ENCODE peak calls at places on chromosomes 6 and 20, in six cellular contexts. One of them, this sample, is unnamed.
A peak's percentile ranks its signal among the peaks of the same experiment; 100 is the strongest.

GRCh38 chr6:56652994-56653393 is 10.3 kb upstream of the DST start:
- DNase-seq in AG08396: peak; percentile 15
- DNase-seq in NCI-H1092 treated with DMSO at 0.1 percent for 48 hours: no peak
- DNase-seq in HCEC 1CT: peak; percentile 77
- DNase-seq in NCI-H748 treated with DMSO at 0.1 percent for 48 hours: no peak
- DNase-seq in endothelial cell of umbilical vein: peak; percentile 86
- DNase-seq in this sample: peak; percentile 76

GRCh38 chr20:54063998-54064676 is 6.3 kb downstream of the BCAS1 start:
- DNase-seq in NCI-H1092 treated with DMSO at 0.1 percent for 48 hours: no peak
- DNase-seq in endothelial cell of umbilical vein: no peak
- DNase-seq in HCEC 1CT: no peak
- DNase-seq in NCI-H748 treated with DMSO at 0.1 percent for 48 hours: no peak
- DNase-seq in AG08396: no peak
- DNase-seq in this sample: no peak

GRCh38 chr6:13272131-13273046 is 55.9 kb downstream of the TBC1D7 start:
- DNase-seq in endothelial cell of umbilical vein: no peak
- DNase-seq in HCEC 1CT: no peak
- DNase-seq in AG08396: no peak
- DNase-seq in NCI-H748 treated with DMSO at 0.1 percent for 48 hours: no peak
- DNase-seq in NCI-H1092 treated with DMSO at 0.1 percent for 48 hours: no peak
- DNase-seq in this sample: no peak

GRCh38 chr6:45625191-45625664 is 247.5 kb upstream of the SUPT3H start:
- DNase-seq in NCI-H1092 treated with DMSO at 0.1 percent for 48 hours: no peak
- DNase-seq in endothelial cell of umbilical vein: no peak
- DNase-seq in HCEC 1CT: peak; percentile 92
- DNase-seq in AG08396: no peak
- DNase-seq in NCI-H748 treated with DMSO at 0.1 percent for 48 hours: no peak
- DNase-seq in this sample: no peak

GRCh38 chr6:2355155-2355554 is 109.8 kb upstream of the GMDS start:
- DNase-seq in NCI-H748 treated with DMSO at 0.1 percent for 48 hours: no peak
- DNase-seq in endothelial cell of umbilical vein: no peak
- DNase-seq in AG08396: no peak
- DNase-seq in HCEC 1CT: no peak
- DNase-seq in NCI-H1092 treated with DMSO at 0.1 percent for 48 hours: no peak
- DNase-seq in this sample: no peak

GRCh38 chr6:49513153-49513989 is 13.6 kb downstream of the GLYATL3 start:
- DNase-seq in HCEC 1CT: peak; percentile 48
- DNase-seq in NCI-H748 treated with DMSO at 0.1 percent for 48 hours: no peak
- DNase-seq in endothelial cell of umbilical vein: no peak
- DNase-seq in AG08396: no peak
- DNase-seq in NCI-H1092 treated with DMSO at 0.1 percent for 48 hours: no peak
- DNase-seq in this sample: no peak

GRCh38 chr6:3473773-3474172 is 16.9 kb upstream of the SLC22A23 start:
- DNase-seq in NCI-H1092 treated with DMSO at 0.1 percent for 48 hours: no peak
- DNase-seq in HCEC 1CT: no peak
- DNase-seq in endothelial cell of umbilical vein: no peak
- DNase-seq in AG08396: no peak
- DNase-seq in NCI-H748 treated with DMSO at 0.1 percent for 48 hours: no peak
- DNase-seq in this sample: no peak

GRCh38 chr6:137867685-137868509 is 838 bp downstream of the TNFAIP3 start:
- DNase-seq in AG08396: no peak
- DNase-seq in HCEC 1CT: no peak
- DNase-seq in NCI-H1092 treated with DMSO at 0.1 percent for 48 hours: no peak
- DNase-seq in NCI-H748 treated with DMSO at 0.1 percent for 48 hours: no peak
- DNase-seq in endothelial cell of umbilical vein: peak; percentile 42
- DNase-seq in this sample: peak; percentile 42

GRCh38 chr20:16699287-16699686 is 30.5 kb upstream of the SNRPB2 start:
- DNase-seq in NCI-H748 treated with DMSO at 0.1 percent for 48 hours: no peak
- DNase-seq in HCEC 1CT: no peak
- DNase-seq in NCI-H1092 treated with DMSO at 0.1 percent for 48 hours: peak; percentile 6
- DNase-seq in AG08396: no peak
- DNase-seq in endothelial cell of umbilical vein: no peak
- DNase-seq in this sample: no peak

GRCh38 chr6:105713474-105714118 is 310.7 kb upstream of the PREP start:
- DNase-seq in AG08396: no peak
- DNase-seq in NCI-H1092 treated with DMSO at 0.1 percent for 48 hours: no peak
- DNase-seq in HCEC 1CT: peak; percentile 13
- DNase-seq in endothelial cell of umbilical vein: no peak
- DNase-seq in NCI-H748 treated with DMSO at 0.1 percent for 48 hours: peak; percentile 5
- DNase-seq in this sample: no peak

GRCh38 chr6:149563203-149563927 is 2.8 kb upstream of the GINM1 start:
- DNase-seq in AG08396: peak; percentile 63
- DNase-seq in endothelial cell of umbilical vein: peak; percentile 84
- DNase-seq in HCEC 1CT: peak; percentile 82
- DNase-seq in NCI-H748 treated with DMSO at 0.1 percent for 48 hours: no peak
- DNase-seq in NCI-H1092 treated with DMSO at 0.1 percent for 48 hours: no peak
- DNase-seq in this sample: peak; percentile 80

GRCh38 chr20:3728354-3728753 is 4.1 kb upstream of the HSPA12B start:
- DNase-seq in HCEC 1CT: no peak
- DNase-seq in NCI-H1092 treated with DMSO at 0.1 percent for 48 hours: no peak
- DNase-seq in AG08396: no peak
- DNase-seq in endothelial cell of umbilical vein: no peak
- DNase-seq in NCI-H748 treated with DMSO at 0.1 percent for 48 hours: no peak
- DNase-seq in this sample: no peak

GRCh38 chr6:152052061-152052460 is 244.6 kb downstream of the ESR1 start:
- DNase-seq in AG08396: no peak
- DNase-seq in HCEC 1CT: no peak
- DNase-seq in NCI-H1092 treated with DMSO at 0.1 percent for 48 hours: no peak
- DNase-seq in NCI-H748 treated with DMSO at 0.1 percent for 48 hours: no peak
- DNase-seq in endothelial cell of umbilical vein: no peak
- DNase-seq in this sample: no peak

GRCh38 chr6:134882426-134883038 is 67.4 kb downstream of the ALDH8A1 start:
- DNase-seq in AG08396: peak; percentile 53
- DNase-seq in endothelial cell of umbilical vein: peak; percentile 79
- DNase-seq in HCEC 1CT: peak; percentile 50
- DNase-seq in NCI-H748 treated with DMSO at 0.1 percent for 48 hours: peak; percentile 64
- DNase-seq in NCI-H1092 treated with DMSO at 0.1 percent for 48 hours: no peak
- DNase-seq in this sample: peak; percentile 73